ENCODE peak calls at places on chromosomes 3 and 15, in seven cellular contexts. One of them, this sample, is unnamed.

GRCh38 chr15:68372291-68372811 is 59.6 kb downstream of the ITGA11 start:
- DNase-seq in ovary: peak; percentile 15
- DNase-seq in endothelial cell of umbilical vein: peak; percentile 53
- DNase-seq in transverse colon: no peak
- DNase-seq in NB4: peak; percentile 30
- DNase-seq in upper lobe of left lung: no peak
- DNase-seq in prostate gland: no peak
- DNase-seq in this sample: no peak

GRCh38 chr3:62569609-62570008 is 196.3 kb upstream of the FEZF2 start:
- DNase-seq in NB4: no peak
- DNase-seq in endothelial cell of umbilical vein: no peak
- DNase-seq in ovary: no peak
- DNase-seq in prostate gland: no peak
- DNase-seq in transverse colon: no peak
- DNase-seq in upper lobe of left lung: no peak
- DNase-seq in this sample: no peak

GRCh38 chr3:121660356-121661171 is at the start of gene HCLS1:
- DNase-seq in prostate gland: peak; percentile 12
- DNase-seq in transverse colon: peak; percentile 72
- DNase-seq in upper lobe of left lung: peak; percentile 78
- DNase-seq in endothelial cell of umbilical vein: peak; percentile 72
- DNase-seq in ovary: no peak
- DNase-seq in NB4: peak; percentile 89
- DNase-seq in this sample: no peak

GRCh38 chr15:76986743-76987142 is 8.2 kb upstream of the PSTPIP1 start:
- DNase-seq in prostate gland: no peak
- DNase-seq in endothelial cell of umbilical vein: no peak
- DNase-seq in ovary: no peak
- DNase-seq in NB4: peak; percentile 52
- DNase-seq in upper lobe of left lung: no peak
- DNase-seq in transverse colon: no peak
- DNase-seq in this sample: no peak

GRCh38 chr3:69354948-69355347 is 30.9 kb downstream of the FRMD4B start:
- DNase-seq in NB4: no peak
- DNase-seq in endothelial cell of umbilical vein: peak; percentile 79
- DNase-seq in prostate gland: no peak
- DNase-seq in ovary: no peak
- DNase-seq in transverse colon: no peak
- DNase-seq in upper lobe of left lung: no peak
- DNase-seq in this sample: no peak

GRCh38 chr15:92921215-92922131 is 21.3 kb downstream of the CHD2 start:
- DNase-seq in prostate gland: no peak
- DNase-seq in upper lobe of left lung: no peak
- DNase-seq in transverse colon: no peak
- DNase-seq in ovary: no peak
- DNase-seq in NB4: no peak
- DNase-seq in endothelial cell of umbilical vein: peak; percentile 67
- DNase-seq in this sample: no peak

GRCh38 chr3:152508705-152509104 is 240.0 kb downstream of the MBNL1 start:
- DNase-seq in NB4: peak; percentile 22
- DNase-seq in upper lobe of left lung: no peak
- DNase-seq in endothelial cell of umbilical vein: peak; percentile 44
- DNase-seq in prostate gland: no peak
- DNase-seq in ovary: no peak
- DNase-seq in transverse colon: no peak
- DNase-seq in this sample: no peak

GRCh38 chr3:169759256-169759655 is 5.6 kb downstream of the TERC start:
- DNase-seq in prostate gland: no peak
- DNase-seq in ovary: no peak
- DNase-seq in endothelial cell of umbilical vein: peak; percentile 57
- DNase-seq in upper lobe of left lung: no peak
- DNase-seq in NB4: peak; percentile 36
- DNase-seq in transverse colon: no peak
- DNase-seq in this sample: no peak

GRCh38 chr3:16441306-16441898 is 72.1 kb downstream of the RFTN1 start:
- DNase-seq in NB4: no peak
- DNase-seq in transverse colon: no peak
- DNase-seq in upper lobe of left lung: no peak
- DNase-seq in endothelial cell of umbilical vein: no peak
- DNase-seq in prostate gland: no peak
- DNase-seq in ovary: no peak
- DNase-seq in this sample: no peak

GRCh38 chr15:75051161-75051560 is 27.8 kb downstream of the PPCDC start:
- DNase-seq in ovary: no peak
- DNase-seq in prostate gland: no peak
- DNase-seq in upper lobe of left lung: no peak
- DNase-seq in NB4: no peak
- DNase-seq in transverse colon: no peak
- DNase-seq in endothelial cell of umbilical vein: no peak
- DNase-seq in this sample: no peak

GRCh38 chr3:56633602-56634371 is 49.3 kb downstream of the TASOR start:
- DNase-seq in upper lobe of left lung: no peak
- DNase-seq in ovary: no peak
- DNase-seq in endothelial cell of umbilical vein: no peak
- DNase-seq in transverse colon: no peak
- DNase-seq in NB4: no peak
- DNase-seq in prostate gland: no peak
- DNase-seq in this sample: no peak

GRCh38 chr3:179035232-179035631 is 36.4 kb downstream of the ZMAT3 start:
- DNase-seq in upper lobe of left lung: no peak
- DNase-seq in prostate gland: no peak
- DNase-seq in NB4: no peak
- DNase-seq in endothelial cell of umbilical vein: no peak
- DNase-seq in ovary: no peak
- DNase-seq in transverse colon: no peak
- DNase-seq in this sample: no peak

GRCh38 chr3:146337991-146338390 is 87.1 kb upstream of the PLSCR4 start:
- DNase-seq in endothelial cell of umbilical vein: no peak
- DNase-seq in NB4: no peak
- DNase-seq in upper lobe of left lung: no peak
- DNase-seq in ovary: no peak
- DNase-seq in prostate gland: no peak
- DNase-seq in transverse colon: no peak
- DNase-seq in this sample: no peak

GRCh38 chr15:70629735-70630273 is 133.6 kb downstream of the UACA start:
- DNase-seq in prostate gland: no peak
- DNase-seq in NB4: peak; percentile 35
- DNase-seq in endothelial cell of umbilical vein: no peak
- DNase-seq in transverse colon: no peak
- DNase-seq in ovary: no peak
- DNase-seq in upper lobe of left lung: no peak
- DNase-seq in this sample: no peak

GRCh38 chr3:94331831-94332230 is 269.0 kb downstream of the NSUN3 start:
- DNase-seq in NB4: no peak
- DNase-seq in transverse colon: no peak
- DNase-seq in endothelial cell of umbilical vein: no peak
- DNase-seq in ovary: no peak
- DNase-seq in prostate gland: no peak
- DNase-seq in upper lobe of left lung: no peak
- DNase-seq in this sample: no peak

DNA sequence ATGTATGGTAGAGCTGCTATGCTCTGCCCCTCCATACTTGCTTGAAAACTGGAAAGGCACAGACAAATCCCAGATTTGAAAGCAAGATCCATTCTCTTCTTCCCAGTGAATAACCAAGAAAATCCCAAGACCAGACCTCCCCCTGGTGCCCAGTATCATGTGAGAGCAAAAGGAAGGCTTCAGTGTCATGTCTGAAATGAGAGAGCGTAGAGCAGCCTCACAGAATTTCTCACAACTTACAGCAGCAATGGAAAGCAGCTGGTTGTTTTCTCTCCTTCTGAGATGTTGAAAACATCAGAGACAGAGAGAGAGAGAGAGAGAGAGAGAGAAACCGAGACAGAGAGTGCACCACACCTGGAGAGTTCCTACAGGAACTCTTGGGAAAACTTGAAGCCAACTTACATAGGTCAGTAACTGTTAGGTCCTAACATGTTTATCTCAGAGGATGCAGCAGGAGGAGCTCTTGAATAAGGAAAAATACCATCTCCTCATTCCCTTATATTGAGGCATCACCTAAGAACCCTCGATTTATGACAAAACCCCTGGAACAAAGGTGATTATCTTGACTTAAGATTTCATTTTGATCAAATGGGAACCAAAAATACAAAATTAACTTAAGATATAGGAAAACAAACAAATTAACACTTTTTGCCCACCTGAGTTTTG is 273.3 kb downstream of the NSUN3 start:
- DNase-seq in NB4: peak; percentile 35
- DNase-seq in endothelial cell of umbilical vein: peak; percentile 70
- DNase-seq in transverse colon: peak; percentile 7
- DNase-seq in prostate gland: peak; percentile 6
- DNase-seq in ovary: no peak
- DNase-seq in upper lobe of left lung: no peak
- DNase-seq in this sample: no peak
- TF ChIP-seq CTCF in NB4: no peak
- TF ChIP-seq CTCF in endothelial cell of umbilical vein: peak; percentile 30
- TF ChIP-seq CTCF in transverse colon: peak; percentile 66
- TF ChIP-seq CTCF in prostate gland: no peak
- TF ChIP-seq CTCF in ovary: no peak
- TF ChIP-seq CTCF in upper lobe of left lung: no peak
- TF ChIP-seq CTCF in this sample: no peak

GRCh38 chr3:14403636-14404395 is 1.4 kb downstream of the SLC6A6 start:
- DNase-seq in endothelial cell of umbilical vein: peak; percentile 14
- DNase-seq in NB4: peak; percentile 57
- DNase-seq in prostate gland: no peak
- DNase-seq in upper lobe of left lung: peak; percentile 64
- DNase-seq in ovary: peak; percentile 72
- DNase-seq in transverse colon: peak; percentile 31
- DNase-seq in this sample: no peak

GRCh38 chr3:14405120-14405885 is 2.9 kb downstream of the SLC6A6 start:
- DNase-seq in ovary: no peak
- DNase-seq in upper lobe of left lung: no peak
- DNase-seq in NB4: no peak
- DNase-seq in transverse colon: no peak
- DNase-seq in endothelial cell of umbilical vein: no peak
- DNase-seq in prostate gland: no peak
- DNase-seq in this sample: no peak

GRCh38 chr3:14401692-14402303 is 608 bp upstream of the SLC6A6 start:
- DNase-seq in endothelial cell of umbilical vein: no peak
- DNase-seq in ovary: peak; percentile 42
- DNase-seq in prostate gland: no peak
- DNase-seq in upper lobe of left lung: no peak
- DNase-seq in transverse colon: no peak
- DNase-seq in NB4: no peak
- DNase-seq in this sample: peak; percentile 94

GRCh38 chr3:14404396-14405119 is 2.2 kb downstream of the SLC6A6 start:
- DNase-seq in prostate gland: no peak
- DNase-seq in ovary: no peak
- DNase-seq in upper lobe of left lung: no peak
- DNase-seq in transverse colon: no peak
- DNase-seq in NB4: peak; percentile 36
- DNase-seq in endothelial cell of umbilical vein: no peak
- DNase-seq in this sample: no peak

DNA sequence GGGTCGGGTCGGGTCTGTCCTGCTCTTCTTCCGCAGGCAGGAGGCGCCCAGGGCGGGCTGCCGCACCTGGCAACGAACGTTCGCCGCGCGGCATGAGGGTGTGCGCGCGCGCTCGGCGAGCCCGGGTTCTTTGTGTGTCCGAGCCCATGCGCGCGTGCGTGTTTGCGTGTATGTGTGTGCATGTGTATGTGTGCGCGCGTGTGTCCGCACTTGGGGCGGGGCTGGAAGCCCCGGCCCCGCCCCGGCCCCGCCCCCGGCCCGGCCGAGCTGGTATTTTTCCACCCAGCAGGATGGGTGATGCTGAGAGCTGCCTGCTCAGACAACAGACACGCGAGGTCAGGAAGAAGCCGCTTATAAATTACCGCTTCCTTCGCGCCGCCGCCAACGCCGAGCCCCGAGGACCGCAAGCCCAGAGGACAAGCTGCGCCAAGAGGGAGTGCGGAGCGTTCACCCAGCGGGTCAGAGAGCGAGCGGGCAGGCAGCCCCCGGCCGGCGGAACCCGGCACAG is at the start of gene SLC6A6:
- DNase-seq in upper lobe of left lung: peak; percentile 99
- DNase-seq in ovary: peak; percentile 96
- DNase-seq in transverse colon: peak; percentile 96
- DNase-seq in endothelial cell of umbilical vein: peak; percentile 91
- DNase-seq in NB4: peak; percentile 94
- DNase-seq in prostate gland: peak; percentile 95
- DNase-seq in this sample: peak; percentile 98
- TF ChIP-seq POLR2A in upper lobe of left lung: peak; percentile 63
- TF ChIP-seq POLR2A in ovary: no peak
- TF ChIP-seq POLR2A in transverse colon: peak; percentile 51
- TF ChIP-seq POLR2A in endothelial cell of umbilical vein: peak; percentile 80
- TF ChIP-seq POLR2A in NB4: no peak
- TF ChIP-seq POLR2A in prostate gland: peak; percentile 37
- TF ChIP-seq POLR2A in this sample: peak; percentile 57

GRCh38 chr15:53847745-53848144 is 88.3 kb upstream of the WDR72 start:
- DNase-seq in transverse colon: no peak
- DNase-seq in endothelial cell of umbilical vein: no peak
- DNase-seq in prostate gland: no peak
- DNase-seq in NB4: no peak
- DNase-seq in ovary: no peak
- DNase-seq in upper lobe of left lung: no peak
- DNase-seq in this sample: no peak

GRCh38 chr15:53851110-53851833 is 91.8 kb upstream of the WDR72 start:
- DNase-seq in NB4: no peak
- DNase-seq in ovary: no peak
- DNase-seq in endothelial cell of umbilical vein: no peak
- DNase-seq in transverse colon: peak; percentile 8
- DNase-seq in prostate gland: no peak
- DNase-seq in upper lobe of left lung: no peak
- DNase-seq in this sample: no peak
- TF ChIP-seq CTCF in NB4: no peak
- TF ChIP-seq CTCF in ovary: no peak
- TF ChIP-seq CTCF in endothelial cell of umbilical vein: no peak
- TF ChIP-seq CTCF in transverse colon: peak; percentile 60
- TF ChIP-seq CTCF in prostate gland: no peak
- TF ChIP-seq CTCF in upper lobe of left lung: no peak
- TF ChIP-seq CTCF in this sample: no peak

GRCh38 chr3:188352196-188352927 is 198.4 kb downstream of the LPP start:
- DNase-seq in NB4: no peak
- DNase-seq in upper lobe of left lung: no peak
- DNase-seq in endothelial cell of umbilical vein: no peak
- DNase-seq in prostate gland: no peak
- DNase-seq in transverse colon: no peak
- DNase-seq in ovary: no peak
- DNase-seq in this sample: no peak
- TF ChIP-seq POLR2A in NB4: no peak
- TF ChIP-seq POLR2A in upper lobe of left lung: no peak
- TF ChIP-seq POLR2A in endothelial cell of umbilical vein: no peak
- TF ChIP-seq POLR2A in prostate gland: no peak
- TF ChIP-seq POLR2A in transverse colon: no peak
- TF ChIP-seq POLR2A in ovary: no peak
- TF ChIP-seq POLR2A in this sample: no peak

DNA sequence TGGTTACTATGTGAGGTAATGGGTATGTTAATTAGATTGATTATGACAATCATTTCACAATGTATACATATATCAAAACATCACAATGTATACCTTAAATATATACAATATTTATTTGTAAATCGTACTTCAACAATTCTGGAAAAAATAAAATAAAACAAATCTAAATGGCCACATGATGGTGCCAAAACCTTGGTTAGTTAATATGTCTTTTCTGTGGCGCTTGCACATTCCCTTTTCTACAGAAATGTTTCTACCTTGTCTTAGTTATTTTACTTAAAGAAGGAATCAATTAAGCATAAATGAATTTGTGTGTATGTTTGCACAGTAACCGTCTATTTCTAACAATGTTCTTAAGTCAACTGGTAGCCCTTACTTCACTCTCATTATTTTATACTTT is 53.4 kb downstream of the OXSM start:
- DNase-seq in upper lobe of left lung: no peak
- DNase-seq in endothelial cell of umbilical vein: no peak
- DNase-seq in prostate gland: no peak
- DNase-seq in ovary: no peak
- DNase-seq in transverse colon: no peak
- DNase-seq in NB4: no peak
- DNase-seq in this sample: no peak
- TF ChIP-seq CTCF in upper lobe of left lung: no peak
- TF ChIP-seq CTCF in endothelial cell of umbilical vein: no peak
- TF ChIP-seq CTCF in prostate gland: no peak
- TF ChIP-seq CTCF in ovary: no peak
- TF ChIP-seq CTCF in transverse colon: no peak
- TF ChIP-seq CTCF in NB4: no peak
- TF ChIP-seq CTCF in this sample: no peak